ENCODE peak calls at places on chromosomes 2 and 18, in nine cellular contexts. L is effector memory CD4-positive, alpha-beta T cell; C is nucleus accumbens; T is memory B cell; V is HTR-8/SVneo; Z is OCI-LY7; A is hepatic stellate cell; E is GM03348; R is NCI-H510A treated with DMSO at 0.1 percent for 48 hours. X is an unnamed sample.

GRCh38 chr2:28004086-28004485 is 113.6 kb downstream of the BABAM2 start:
- DNase-seq in L (no peak), C (no peak), T (no peak), V (peak; percentile 37), Z (no peak), A (peak; percentile 7), E (peak; percentile 44), R (no peak), X (no peak)

GRCh38 chr2:28821295-28821958 is 10.8 kb downstream of the SPDYA start:
- DNase-seq in L (no peak), C (peak; percentile 17), T (peak; percentile 57), V (peak; percentile 60), Z (peak; percentile 65), A (peak; percentile 24), E (peak; percentile 62), R (peak; percentile 54), X (peak; percentile 64)

GRCh38 chr2:72917875-72918660 is 749 bp downstream of the EMX1 start:
- DNase-seq in L (no peak), C (no peak), T (no peak), V (no peak), Z (no peak), A (no peak), E (peak; percentile 28), R (no peak), X (no peak)

GRCh38 chr2:21011876-21012556 is 31.9 kb downstream of the APOB start:
- DNase-seq in L (no peak), C (no peak), T (no peak), V (no peak), Z (no peak), A (no peak), E (no peak), R (no peak), X (no peak)

GRCh38 chr2:118442949-118443348 is 354.7 kb downstream of the INSIG2 start:
- DNase-seq in L (no peak), C (no peak), T (no peak), V (no peak), Z (no peak), A (no peak), E (no peak), R (peak; percentile 13), X (no peak)

GRCh38 chr18:49076767-49077166 is 126.0 kb upstream of the SMAD7 start:
- DNase-seq in L (no peak), C (no peak), T (no peak), V (no peak), Z (no peak), A (no peak), E (no peak), R (no peak), X (no peak)

GRCh38 chr2:234291765-234292204 is 205.1 kb downstream of the ARL4C start:
- DNase-seq in L (peak; percentile 48), C (no peak), T (no peak), V (peak; percentile 23), Z (no peak), A (no peak), E (peak; percentile 57), R (peak; percentile 67), X (no peak)

GRCh38 chr18:11947214-11948119 is 33.8 kb upstream of the IMPA2 start:
- DNase-seq in L (peak; percentile 25), C (peak; percentile 82), T (peak; percentile 47), V (peak; percentile 68), Z (no peak), A (peak; percentile 73), E (peak; percentile 86), R (peak; percentile 75), X (peak; percentile 91)

GRCh38 chr2:2038746-2039530 is 292.1 kb downstream of the MYT1L start:
- DNase-seq in L (no peak), C (no peak), T (no peak), V (no peak), Z (no peak), A (no peak), E (no peak), R (no peak), X (no peak)

X was measured in glomerular endothelial cell.